ENCODE peak calls at places on chromosomes 13 and 19, in nine cellular contexts. H is nephron progenitor cell; K is stimulated activated CD4-positive, alpha-beta T cell treated with anti-CD3 and anti-CD28 coated beads, Interleukin-2, amount 100 ng/mL, for 48 hours; X is progenitor cell of endocrine pancreas; J is activated naive CD8-positive, alpha-beta T cell treated with anti-CD3 and anti-CD28 coated beads for 36 hours; W is effector memory CD4-positive, alpha-beta T cell; U is HFFc6; D is AG04450; P is dermis microvascular lymphatic vessel endothelial cell. T is an unnamed sample.

GRCh38 chr13:105928901-105929300 is 606.6 kb downstream of the EFNB2 start:
- DNase-seq in H (no peak), K (no peak), X (no peak), J (no peak), W (no peak), U (no peak), D (no peak), P (no peak), T (no peak)

GRCh38 chr19:30064776-30065494 is 122.9 kb downstream of the URI1 start:
- DNase-seq in H (no peak), K (no peak), X (no peak), J (no peak), W (no peak), U (no peak), D (no peak), P (no peak), T (no peak)

GRCh38 chr13:41716236-41716635 is 244.7 kb downstream of the VWA8 start:
- DNase-seq in H (no peak), K (no peak), X (no peak), J (no peak), W (no peak), U (no peak), D (no peak), P (peak; percentile 69), T (no peak)

GRCh38 chr19:737591-738093 is 13.3 kb upstream of the MISP start:
- DNase-seq in H (peak; percentile 71), K (peak; percentile 54), X (peak; percentile 49), J (peak; percentile 62), W (peak; percentile 34), U (no peak), D (no peak), P (peak; percentile 38), T (no peak)

GRCh38 chr13:40251343-40252032 is 415.0 kb downstream of the FOXO1 start:
- DNase-seq in H (no peak), K (no peak), X (no peak), J (no peak), W (no peak), U (no peak), D (no peak), P (no peak), T (no peak)

GRCh38 chr13:40149611-40150283 is 494.3 kb downstream of the COG6 start:
- DNase-seq in H (no peak), K (no peak), X (no peak), J (no peak), W (no peak), U (peak; percentile 57), D (peak; percentile 21), P (peak; percentile 96), T (no peak)

GRCh38 chr13:47076536-47076935 is 179.7 kb upstream of the HTR2A start:
- DNase-seq in H (no peak), K (no peak), X (no peak), J (no peak), W (no peak), U (peak; percentile 35), D (no peak), P (no peak), T (no peak)

GRCh38 chr19:52369463-52370340 is at the start of gene ZNF880:
- DNase-seq in H (peak; percentile 2), K (peak; percentile 90), X (no peak), J (peak; percentile 93), W (peak; percentile 89), U (peak; percentile 46), D (peak; percentile 80), P (peak; percentile 93), T (no peak)

GRCh38 chr13:30805603-30806011 is 70.3 kb downstream of the ALOX5AP start:
- DNase-seq in H (peak; percentile 21), K (no peak), X (no peak), J (no peak), W (no peak), U (no peak), D (no peak), P (no peak), T (no peak)

GRCh38 chr13:98327326-98328314 is 150.6 kb upstream of the RNF113B start:
- DNase-seq in H (peak; percentile 22), K (no peak), X (no peak), J (no peak), W (no peak), U (peak; percentile 38), D (peak; percentile 18), P (no peak), T (no peak)

GRCh38 chr19:15332311-15332996 is at the start of gene BRD4:
- DNase-seq in H (peak; percentile 86), K (peak; percentile 80), X (peak; percentile 65), J (peak; percentile 89), W (peak; percentile 64), U (peak; percentile 22), D (no peak), P (peak; percentile 62), T (no peak)

GRCh38 chr19:2476451-2477140 is 669 bp downstream of the GADD45B start:
- DNase-seq in H (peak; percentile 65), K (peak; percentile 63), X (no peak), J (peak; percentile 81), W (peak; percentile 51), U (peak; percentile 16), D (no peak), P (peak; percentile 76), T (no peak)

GRCh38 chr13:27860743-27861142 is 59.1 kb upstream of the PDX1 start:
- DNase-seq in H (no peak), K (no peak), X (no peak), J (no peak), W (no peak), U (no peak), D (no peak), P (no peak), T (no peak)

GRCh38 chr13:98581971-98582702 is 5.2 kb upstream of the STK24 start:
- DNase-seq in H (no peak), K (no peak), X (no peak), J (no peak), W (no peak), U (peak; percentile 71), D (no peak), P (peak; percentile 29), T (no peak)

GRCh38 chr19:51064534-51065220 is at the start of gene KLK13:
- DNase-seq in H (peak; percentile 49), K (no peak), X (peak; percentile 16), J (no peak), W (no peak), U (no peak), D (no peak), P (no peak), T (no peak)

GRCh38 chr13:44230736-44231135 is 142.9 kb upstream of the SERP2 start:
- DNase-seq in H (no peak), K (no peak), X (no peak), J (no peak), W (no peak), U (no peak), D (no peak), P (peak; percentile 75), T (no peak)

GRCh38 chr13:97423300-97424045 is 10.5 kb upstream of the RAP2A start:
- DNase-seq in H (no peak), K (no peak), X (no peak), J (no peak), W (no peak), U (no peak), D (no peak), P (no peak), T (no peak)

GRCh38 chr13:101416181-101417042 is at the start of gene NALCN:
- DNase-seq in H (peak; percentile 65), K (no peak), X (peak; percentile 21), J (no peak), W (no peak), U (no peak), D (no peak), P (peak; percentile 61), T (peak; percentile 9)

GRCh38 chr19:5154129-5154798 is 185.4 kb downstream of the KDM4B start:
- DNase-seq in H (peak; percentile 69), K (peak; percentile 52), X (peak; percentile 45), J (peak; percentile 47), W (no peak), U (no peak), D (no peak), P (peak; percentile 18), T (peak; percentile 27)

GRCh38 chr13:42970824-42971669 is 21.0 kb downstream of the EPSTI1 start:
- DNase-seq in H (peak; percentile 32), K (no peak), X (no peak), J (peak; percentile 29), W (peak; percentile 32), U (peak; percentile 56), D (no peak), P (peak; percentile 64), T (peak; percentile 40)

GRCh38 chr13:110925023-110925608 is 10.2 kb upstream of the ANKRD10 start:
- DNase-seq in H (peak; percentile 24), K (no peak), X (no peak), J (no peak), W (no peak), U (no peak), D (no peak), P (no peak), T (no peak)

GRCh38 chr13:110116072-110116487 is 190.9 kb downstream of the COL4A1 start:
- DNase-seq in H (peak; percentile 87), K (peak; percentile 68), X (peak; percentile 65), J (peak; percentile 51), W (peak; percentile 6), U (peak; percentile 62), D (no peak), P (peak; percentile 75), T (peak; percentile 54)

GRCh38 chr19:55383789-55384575 is at the start of gene TMEM238:
- DNase-seq in H (peak; percentile 72), K (peak; percentile 47), X (peak; percentile 62), J (peak; percentile 73), W (peak; percentile 25), U (peak; percentile 60), D (no peak), P (peak; percentile 77), T (peak; percentile 32)

GRCh38 chr19:48997972-48998371 is 4.3 kb downstream of the RUVBL2 start:
- DNase-seq in H (peak; percentile 75), K (peak; percentile 54), X (peak; percentile 53), J (peak; percentile 43), W (peak; percentile 18), U (peak; percentile 50), D (no peak), P (peak; percentile 60), T (peak; percentile 40)

GRCh38 chr19:20179946-20180345 is 12.9 kb downstream of the ZNF486 start:
- DNase-seq in H (no peak), K (no peak), X (no peak), J (no peak), W (no peak), U (no peak), D (no peak), P (no peak), T (no peak)

GRCh38 chr19:55638864-55639359 is 1.9 kb upstream of the ZNF580 start:
- DNase-seq in H (no peak), K (peak; percentile 54), X (no peak), J (peak; percentile 70), W (no peak), U (peak; percentile 24), D (no peak), P (peak; percentile 40), T (peak; percentile 60)

GRCh38 chr13:85040176-85040660 is 759.0 kb downstream of the SLITRK6 start:
- DNase-seq in H (no peak), K (no peak), X (no peak), J (no peak), W (no peak), U (no peak), D (no peak), P (no peak), T (no peak)

GRCh38 chr13:43720780-43721397 is 65.9 kb downstream of the ENOX1 start:
- DNase-seq in H (no peak), K (no peak), X (no peak), J (no peak), W (no peak), U (peak; percentile 25), D (no peak), P (no peak), T (no peak)

GRCh38 chr19:46216612-46217011 is 12.9 kb upstream of the IGFL1 start:
- DNase-seq in H (no peak), K (no peak), X (no peak), J (no peak), W (no peak), U (no peak), D (no peak), P (no peak), T (no peak)

GRCh38 chr19:1213391-1214286 is 8.1 kb downstream of the STK11 start:
- DNase-seq in H (peak; percentile 48), K (no peak), X (no peak), J (peak; percentile 55), W (peak; percentile 54), U (peak; percentile 86), D (no peak), P (peak; percentile 97), T (no peak)

GRCh38 chr19:42018503-42019193 is 24.6 kb upstream of the ATP1A3 start:
- DNase-seq in H (no peak), K (no peak), X (no peak), J (no peak), W (no peak), U (peak; percentile 15), D (no peak), P (no peak), T (no peak)